ENCODE peak calls at places on chromosomes 1 and 21, in seven cellular contexts. C is esophagus muscularis mucosa, A is GM12891, X is transverse colon, Z is suprapubic skin, E is sigmoid colon, B is GM12878. F is an unnamed sample.

GRCh38 chr1:72006092-72006491 is 276.2 kb downstream of the NEGR1 start:
- DNase-seq in C (no peak), A (no peak), X (no peak), Z (no peak), E (no peak), B (no peak), F (no peak)

GRCh38 chr21:41564871-41565281 is 56.9 kb upstream of the TMPRSS2 start:
- DNase-seq in C (no peak), A (no peak), X (peak), Z (no peak), E (no peak), B (no peak), F (no peak)

GRCh38 chr1:55314740-55315139 is 99.6 kb upstream of the USP24 start:
- DNase-seq in C (no peak), A (no peak), X (no peak), Z (no peak), E (no peak), B (no peak), F (no peak)

GRCh38 chr1:185914089-185914488 is 179.9 kb downstream of the HMCN1 start:
- DNase-seq in C (no peak), A (no peak), X (no peak), Z (no peak), E (no peak), B (no peak), F (no peak)

GRCh38 chr1:234724517-234725176 is 114.7 kb upstream of the IRF2BP2 start:
- DNase-seq in C (peak), A (no peak), X (peak), Z (peak), E (peak), B (no peak), F (no peak)

GRCh38 chr1:12159826-12160225 is 7.0 kb upstream of the TNFRSF1B start:
- DNase-seq in C (no peak), A (no peak), X (no peak), Z (no peak), E (no peak), B (no peak), F (no peak)

GRCh38 chr1:34858901-34859441 is 578 bp downstream of the SMIM12 start:
- DNase-seq in C (no peak), A (peak), X (no peak), Z (no peak), E (no peak), B (no peak), F (no peak)

GRCh38 chr1:110243581-110243980 is 33.5 kb downstream of the KCNC4 start:
- DNase-seq in C (no peak), A (no peak), X (no peak), Z (no peak), E (peak), B (no peak), F (no peak)

GRCh38 chr1:181208076-181208475 is 119.6 kb downstream of the IER5 start:
- DNase-seq in C (no peak), A (no peak), X (no peak), Z (no peak), E (no peak), B (no peak), F (no peak)

GRCh38 chr1:110328274-110328673 is 10.9 kb upstream of the RBM15 start:
- DNase-seq in C (no peak), A (no peak), X (no peak), Z (no peak), E (no peak), B (no peak), F (no peak)

GRCh38 chr1:44632511-44633072 is 41.7 kb downstream of the TMEM53 start:
- DNase-seq in C (no peak), A (no peak), X (no peak), Z (no peak), E (no peak), B (no peak), F (no peak)

GRCh38 chr1:8136766-8137165 is 110.7 kb upstream of the ERRFI1 start:
- DNase-seq in C (no peak), A (no peak), X (no peak), Z (no peak), E (no peak), B (no peak), F (no peak)

GRCh38 chr1:221635305-221635704 is 106.6 kb downstream of the DUSP10 start:
- DNase-seq in C (no peak), A (no peak), X (no peak), Z (no peak), E (no peak), B (no peak), F (no peak)

GRCh38 chr21:42381347-42381984 is 14.4 kb downstream of the TMPRSS3 start:
- DNase-seq in C (no peak), A (no peak), X (peak), Z (no peak), E (no peak), B (no peak), F (no peak)

GRCh38 chr1:150575518-150576366 is 3.7 kb downstream of the MCL1 start:
- DNase-seq in C (no peak), A (no peak), X (no peak), Z (no peak), E (no peak), B (no peak), F (no peak)

GRCh38 chr1:192776998-192777397 is 31.8 kb upstream of the RGS2 start:
- DNase-seq in C (no peak), A (no peak), X (no peak), Z (no peak), E (no peak), B (no peak), F (no peak)

GRCh38 chr1:208254862-208255261 is 10.7 kb upstream of the PLXNA2 start:
- DNase-seq in C (no peak), A (no peak), X (no peak), Z (no peak), E (no peak), B (no peak), F (no peak)

GRCh38 chr1:170010443-170010842 is 64.1 kb downstream of the KIFAP3 start:
- DNase-seq in C (no peak), A (no peak), X (peak), Z (no peak), E (no peak), B (no peak), F (no peak)

GRCh38 chr21:43767980-43768867 is 7.9 kb downstream of the CSTB start:
- DNase-seq in C (no peak), A (no peak), X (peak), Z (peak), E (no peak), B (no peak), F (no peak)
- TF ChIP-seq POLR2AphosphoS5 in C (no peak), A (no peak), X (no peak), Z (no peak), E (no peak), B (no peak), F (no peak)

GRCh38 chr1:27234054-27234882 is at the start of gene WDTC1:
- DNase-seq in C (peak), A (peak), X (peak), Z (peak), E (peak), B (peak), F (peak)
- TF ChIP-seq POLR2A in C (peak), A (no peak), X (peak), Z (no peak), E (peak), B (peak), F (peak)

DNA sequence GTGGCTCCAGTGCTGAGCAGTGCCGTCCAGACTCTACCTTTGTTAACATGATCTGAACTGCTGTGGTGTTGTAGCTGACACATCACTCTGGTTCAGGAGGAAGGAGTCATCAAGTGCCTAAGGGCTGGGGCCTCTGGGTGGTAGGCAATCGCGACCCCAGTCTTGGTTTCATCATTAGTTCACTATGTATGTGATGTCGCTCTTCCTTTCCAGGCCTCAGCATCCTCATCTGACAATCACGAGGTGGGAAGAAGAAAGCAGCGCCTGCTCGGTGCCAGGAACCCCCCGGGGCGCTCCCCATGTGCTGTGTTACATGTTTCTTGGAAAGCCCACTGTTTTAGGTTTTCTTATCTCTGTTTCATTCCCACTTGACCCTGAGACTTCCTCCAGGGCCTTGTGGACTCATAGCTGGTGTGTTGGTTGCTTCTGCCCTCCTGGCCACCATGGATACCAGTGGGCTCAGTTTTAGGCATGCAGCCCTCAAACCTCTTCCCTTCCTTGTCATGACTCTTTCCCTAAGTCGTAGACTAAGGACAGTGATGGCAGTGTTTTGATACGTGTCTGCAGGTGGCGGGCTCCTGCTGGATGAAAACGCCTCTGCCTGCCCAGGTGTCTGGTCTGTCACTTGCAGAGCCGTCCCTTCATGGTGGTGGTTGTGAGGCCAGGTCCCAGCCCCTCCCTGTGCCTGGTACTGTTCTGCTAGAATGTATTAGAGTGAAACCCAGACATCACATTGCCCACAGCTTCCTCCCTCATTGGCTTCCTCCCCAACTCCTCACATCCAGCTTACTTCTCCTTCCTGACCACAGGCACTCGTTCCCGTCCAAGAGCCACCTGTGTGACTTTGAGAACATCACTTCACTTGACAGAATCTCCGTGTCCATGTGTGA is 17.2 kb upstream of the FOXO6 start:
- DNase-seq in C (no peak), A (no peak), X (no peak), Z (peak), E (no peak), B (peak), F (no peak)
- TF ChIP-seq POLR2AphosphoS5 in C (no peak), A (no peak), X (no peak), Z (no peak), E (no peak), B (no peak), F (no peak)

DNA sequence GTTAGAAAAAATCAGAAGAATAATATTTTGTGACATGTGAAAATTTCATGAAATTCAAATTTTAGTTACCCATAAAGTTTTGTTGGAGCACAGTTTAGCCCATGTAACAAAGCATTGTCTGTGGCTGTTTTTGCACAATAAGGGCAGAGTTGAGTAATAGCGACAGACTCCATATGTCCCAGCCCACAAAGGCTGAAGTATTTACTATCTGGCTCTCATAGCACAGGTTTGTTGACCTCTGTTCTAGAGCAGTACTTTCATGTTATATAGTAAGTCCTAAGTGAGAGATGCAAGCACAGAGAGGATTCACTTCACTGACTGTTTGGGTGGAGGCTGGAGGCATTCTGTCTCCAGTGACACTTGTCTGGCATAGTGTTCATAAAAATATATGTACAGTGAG is 6.8 kb downstream of the LAMC1 start:
- DNase-seq in C (no peak), A (no peak), X (no peak), Z (no peak), E (no peak), B (no peak), F (no peak)
- TF ChIP-seq POLR2A in C (no peak), A (no peak), X (no peak), Z (no peak), E (no peak), B (no peak), F (no peak)

F was measured in GM12892.